ENCODE peak calls at places on chromosomes 1 and 21, in eight cellular contexts. E, H, X, B, V, T, P and N are unnamed samples.
A peak's percentile ranks its signal among the peaks of the same experiment; 100 is the strongest.

GRCh38 chr1:152024228-152024627 is 12.6 kb downstream of the S100A11 start:
- DNase-seq in H (no peak), T (no peak), E (no peak), V (no peak), X (no peak), P (no peak), B (no peak), N (peak; percentile 54)

GRCh38 chr21:46256501-46256994 is 28.0 kb upstream of the LSS start:
- DNase-seq in P (no peak), H (no peak), B (no peak), T (no peak), X (no peak), V (no peak), E (no peak), N (no peak)

GRCh38 chr1:76084029-76084627 is 9.6 kb downstream of the ST6GALNAC3 start:
- DNase-seq in P (no peak), B (no peak), X (no peak), T (no peak), E (no peak), V (no peak), H (no peak), N (no peak)

GRCh38 chr21:22356663-22357062 is 1358.5 kb downstream of the NCAM2 start:
- DNase-seq in B (no peak), H (no peak), P (no peak), V (no peak), T (no peak), E (no peak), X (no peak), N (no peak)

GRCh38 chr1:201126463-201126831 is 537 bp downstream of the ASCL5 start:
- DNase-seq in B (no peak), T (no peak), X (no peak), H (no peak), E (no peak), V (no peak), P (no peak), N (no peak)

GRCh38 chr1:3672231-3672970 is 20.1 kb downstream of the TP73 start:
- DNase-seq in B (no peak), H (no peak), P (no peak), V (no peak), E (peak; percentile 81), T (no peak), X (no peak), N (no peak)

GRCh38 chr1:20785907-20786309 is 1.2 kb downstream of the HP1BP3 start:
- DNase-seq in H (no peak), X (no peak), E (no peak), B (peak; percentile 2), T (no peak), P (peak; percentile 37), V (peak; percentile 1), N (peak; percentile 4)

GRCh38 chr1:19762175-19762779 is 37.4 kb downstream of the TMCO4 start:
- DNase-seq in H (peak; percentile 32), B (no peak), T (peak; percentile 46), X (peak; percentile 60), V (peak; percentile 25), E (peak; percentile 39), P (no peak), N (peak; percentile 57)

GRCh38 chr1:40389871-40390560 is 16.5 kb downstream of the SMAP2 start:
- DNase-seq in T (no peak), E (no peak), B (peak; percentile 43), H (no peak), X (no peak), P (peak; percentile 56), V (no peak), N (peak; percentile 29)

GRCh38 chr1:46394108-46394871 is at the start of gene FAAH:
- DNase-seq in V (no peak), T (peak; percentile 72), X (peak; percentile 85), H (peak; percentile 40), E (no peak), P (peak; percentile 75), B (peak; percentile 36), N (no peak)

GRCh38 chr1:42334240-42335049 is 590 bp downstream of the FOXJ3 start:
- DNase-seq in X (no peak), T (peak; percentile 55), B (peak; percentile 27), E (peak; percentile 53), P (peak; percentile 51), H (peak; percentile 27), V (peak; percentile 43), N (peak; percentile 55)

GRCh38 chr1:89633745-89634625 is 1.1 kb downstream of the LRRC8C start:
- DNase-seq in H (peak; percentile 29), B (peak; percentile 40), T (peak; percentile 6), P (no peak), E (peak; percentile 39), V (peak; percentile 8), X (peak; percentile 19), N (peak; percentile 22)

GRCh38 chr1:2611034-2611501 is 21.7 kb downstream of the MMEL1 start:
- DNase-seq in B (no peak), E (no peak), V (no peak), P (peak; percentile 55), T (peak; percentile 82), H (peak; percentile 28), X (peak; percentile 86), N (peak; percentile 32)

GRCh38 chr1:37477946-37478345 is 3.6 kb downstream of the ZC3H12A start:
- DNase-seq in H (peak; percentile 20), P (peak; percentile 35), X (no peak), T (no peak), E (peak; percentile 38), B (no peak), V (no peak), N (peak; percentile 26)

GRCh38 chr1:153058826-153059784 is 1.8 kb upstream of the SPRR2A start:
- DNase-seq in B (no peak), H (no peak), X (no peak), P (no peak), T (no peak), V (no peak), E (no peak), N (no peak)